ENCODE peak calls at places on chromosomes 5 and 9, in six cellular contexts. G is A673; T is HFFc6; S is BE2C; J is CD8-positive, alpha-beta T cell; U is epithelial cell of esophagus. C is an unnamed sample.
A peak's percentile ranks its signal among the peaks of the same experiment; 100 is the strongest.

GRCh38 chr5:136799806-136800372 is 434.5 kb upstream of the TRPC7 start:
- DNase-seq in G (no peak), T (peak; percentile 39), S (no peak), J (no peak), U (peak; percentile 27), C (no peak)

GRCh38 chr5:78809444-78809843 is 160.9 kb upstream of the LHFPL2 start:
- DNase-seq in G (no peak), T (no peak), S (peak; percentile 96), J (no peak), U (no peak), C (no peak)

GRCh38 chr5:35138232-35138631 is 90.5 kb upstream of the AGXT2 start:
- DNase-seq in G (no peak), T (peak; percentile 94), S (no peak), J (no peak), U (no peak), C (no peak)

GRCh38 chr5:35618297-35618636 is 604 bp downstream of the SPEF2 start:
- DNase-seq in G (no peak), T (no peak), S (no peak), J (no peak), U (no peak), C (no peak)

GRCh38 chr5:17365756-17366155 is 132.3 kb upstream of the TAF11L2 start:
- DNase-seq in G (no peak), T (peak; percentile 59), S (no peak), J (no peak), U (no peak), C (no peak)

GRCh38 chr9:69206047-69206446 is 32.0 kb downstream of the TJP2 start:
- DNase-seq in G (no peak), T (no peak), S (no peak), J (no peak), U (no peak), C (no peak)

GRCh38 chr5:118551031-118551430 is 437.3 kb downstream of the DTWD2 start:
- DNase-seq in G (no peak), T (no peak), S (no peak), J (no peak), U (peak; percentile 30), C (no peak)

GRCh38 chr5:93894471-93895354 is 153.3 kb upstream of the POU5F2 start:
- DNase-seq in G (peak; percentile 18), T (peak; percentile 4), S (no peak), J (no peak), U (peak; percentile 24), C (no peak)

GRCh38 chr9:89046832-89047231 is 55.6 kb downstream of the S1PR3 start:
- DNase-seq in G (no peak), T (no peak), S (no peak), J (no peak), U (no peak), C (no peak)

GRCh38 chr5:35058395-35058794 is 10.6 kb upstream of the AGXT2 start:
- DNase-seq in G (no peak), T (no peak), S (no peak), J (no peak), U (no peak), C (no peak)

GRCh38 chr9:101445353-101446029 is 9.9 kb upstream of the ALDOB start:
- DNase-seq in G (no peak), T (no peak), S (no peak), J (no peak), U (no peak), C (no peak)

GRCh38 chr9:131304676-131305366 is 15.3 kb downstream of the PLPP7 start:
- DNase-seq in G (no peak), T (peak; percentile 59), S (no peak), J (no peak), U (peak; percentile 34), C (no peak)

GRCh38 chr5:43068037-43068436 is 27.9 kb upstream of the ANXA2R start:
- DNase-seq in G (no peak), T (no peak), S (no peak), J (no peak), U (no peak), C (no peak)

GRCh38 chr5:43063731-43064171 is 23.6 kb upstream of the ANXA2R start:
- DNase-seq in G (peak; percentile 67), T (no peak), S (no peak), J (no peak), U (peak; percentile 38), C (no peak)

GRCh38 chr5:43065384-43066230 is 25.5 kb upstream of the ANXA2R start:
- DNase-seq in G (peak; percentile 75), T (peak; percentile 58), S (peak; percentile 62), J (peak; percentile 21), U (peak; percentile 74), C (no peak)

GRCh38 chr5:43066799-43067741 is 27.0 kb upstream of the ANXA2R start:
- DNase-seq in G (peak; percentile 93), T (peak; percentile 91), S (peak; percentile 83), J (peak; percentile 87), U (peak; percentile 92), C (peak; percentile 76)

DNA sequence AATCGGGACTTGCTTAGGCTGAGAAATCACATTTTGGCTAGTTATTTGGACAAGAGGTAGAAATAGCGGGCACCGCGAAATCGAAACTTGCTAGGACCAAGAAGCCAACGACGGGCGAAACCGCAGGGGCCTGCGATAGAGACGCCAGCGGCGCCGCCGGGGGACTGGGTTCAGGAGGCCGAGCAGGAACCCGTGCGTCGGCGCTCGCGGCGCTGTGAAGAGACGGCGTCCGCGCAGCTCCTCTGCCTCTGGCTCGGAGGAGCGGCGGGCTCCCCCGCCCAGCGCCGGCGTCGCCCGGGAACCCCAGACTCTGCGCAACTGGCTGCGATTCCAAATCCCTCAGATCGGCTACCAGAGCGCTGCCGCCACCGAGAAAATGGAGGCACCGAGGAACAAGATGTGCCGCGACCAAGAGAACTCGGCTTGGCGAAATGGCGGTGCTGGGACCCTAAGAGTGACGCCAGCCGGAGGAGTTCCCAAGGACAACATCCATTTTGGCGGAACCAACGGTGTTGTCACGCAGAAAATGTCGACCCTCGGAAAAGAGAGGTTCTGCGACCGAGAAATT is 26.2 kb upstream of the ANXA2R start:
- DNase-seq in G (peak; percentile 83), T (peak; percentile 31), S (peak; percentile 74), J (peak; percentile 53), U (peak; percentile 71), C (peak; percentile 43)
- TF ChIP-seq CTCF in G (no peak), T (no peak), S (no peak), J (no peak), U (no peak), C (peak; percentile 4)

GRCh38 chr5:73218552-73219171 is 45.7 kb downstream of the TMEM174 start:
- DNase-seq in G (peak; percentile 45), T (peak; percentile 60), S (no peak), J (no peak), U (peak; percentile 50), C (no peak)
- TF ChIP-seq CTCF in G (peak; percentile 52), T (peak; percentile 77), S (peak; percentile 43), J (no peak), U (peak; percentile 60), C (peak; percentile 55)

GRCh38 chr5:177602458-177602830 is 2.5 kb downstream of the B4GALT7 start:
- DNase-seq in G (no peak), T (no peak), S (no peak), J (no peak), U (no peak), C (no peak)

GRCh38 chr5:177600458-177601018 is 606 bp downstream of the B4GALT7 start:
- DNase-seq in G (no peak), T (no peak), S (no peak), J (no peak), U (peak; percentile 36), C (no peak)

GRCh38 chr5:177603631-177604030 is 3.7 kb downstream of the B4GALT7 start:
- DNase-seq in G (no peak), T (no peak), S (no peak), J (no peak), U (no peak), C (no peak)

GRCh38 chr5:177601126-177601525 is 1.2 kb downstream of the B4GALT7 start:
- DNase-seq in G (no peak), T (no peak), S (no peak), J (no peak), U (no peak), C (no peak)

GRCh38 chr5:177601577-177602457 is 1.9 kb downstream of the B4GALT7 start:
- DNase-seq in G (no peak), T (no peak), S (peak; percentile 42), J (no peak), U (no peak), C (no peak)
- TF ChIP-seq CTCF in G (no peak), T (peak; percentile 57), S (peak; percentile 39), J (no peak), U (peak; percentile 22), C (peak; percentile 14)

GRCh38 chr9:2424564-2425153 is 196.9 kb upstream of the VLDLR start:
- DNase-seq in G (no peak), T (no peak), S (no peak), J (no peak), U (no peak), C (no peak)

DNA sequence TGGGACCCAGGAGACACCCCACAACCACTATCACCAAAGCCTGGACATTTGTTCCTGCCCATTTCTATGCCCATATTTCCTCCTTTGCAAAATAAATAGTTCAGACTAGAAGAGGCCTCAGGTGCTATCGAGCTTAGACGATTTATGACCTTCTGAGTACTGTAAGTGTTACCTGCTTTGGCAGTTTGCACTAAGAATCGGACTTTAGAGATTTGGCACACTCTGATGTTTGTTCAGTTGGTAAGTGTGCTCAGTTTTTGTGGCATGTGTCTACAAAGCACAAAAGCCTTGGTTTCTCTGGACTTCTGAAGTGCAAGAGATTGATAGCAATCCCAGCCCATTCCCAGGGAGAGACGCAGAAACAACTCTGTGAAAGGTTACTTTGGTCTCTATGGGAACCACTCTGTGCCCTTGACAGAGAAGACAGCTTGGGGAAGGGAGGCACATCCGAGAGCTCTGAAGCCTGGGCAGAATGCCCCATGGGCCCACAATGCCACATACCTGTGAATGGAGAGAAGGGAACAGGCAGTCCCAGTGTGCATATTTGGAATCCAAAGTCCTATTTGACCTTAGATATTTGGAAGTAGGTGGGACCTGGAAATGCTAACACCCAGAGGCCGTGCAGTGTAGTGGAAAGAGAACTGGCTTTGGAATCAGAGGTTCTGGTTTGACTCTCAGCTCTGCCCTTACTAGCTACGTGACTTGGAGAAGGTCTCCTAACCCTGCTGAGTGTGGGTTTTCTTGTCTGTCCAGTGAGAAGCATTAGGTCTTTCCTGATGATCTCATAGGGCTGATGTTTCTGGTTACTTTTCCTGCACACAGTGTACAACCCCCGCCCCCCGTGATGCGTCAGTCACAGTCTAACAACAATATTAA is 194.3 kb upstream of the VLDLR start:
- DNase-seq in G (no peak), T (no peak), S (no peak), J (no peak), U (peak; percentile 62), C (no peak)
- TF ChIP-seq CTCF in G (no peak), T (no peak), S (no peak), J (no peak), U (no peak), C (no peak)

GRCh38 chr5:101045689-101046088 is 142.6 kb upstream of the ST8SIA4 start:
- DNase-seq in G (peak; percentile 2), T (no peak), S (no peak), J (no peak), U (peak; percentile 13), C (no peak)
- TF ChIP-seq CTCF in G (peak; percentile 29), T (no peak), S (no peak), J (peak; percentile 39), U (no peak), C (no peak)